ENCODE peak calls at places on chromosomes 13 and 19, in eight cellular contexts. Z is tibial artery; Y is stimulated activated naive CD8-positive, alpha-beta T cell treated with anti-CD3 and anti-CD28 coated beads, Interleukin-15, amount 100 ng/mL, for 72 hours; P is RWPE1; H is iris pigment epithelial cell; C is heart right ventricle; B is osteocyte; G is immature natural killer cell. W is an unnamed sample.
A peak's percentile ranks its signal among the peaks of the same experiment; 100 is the strongest.

GRCh38 chr13:23710366-23710765 is 140.2 kb downstream of the TNFRSF19 start:
- DNase-seq in P (no peak), H (no peak), B (no peak), Z (no peak), Y (no peak), G (no peak), C (no peak), W (no peak)

GRCh38 chr13:87274209-87274819 is 396.9 kb upstream of the SLITRK5 start:
- DNase-seq in Y (peak; percentile 12), P (peak; percentile 19), B (no peak), C (peak; percentile 15), G (no peak), Z (no peak), H (peak; percentile 28), W (peak; percentile 89)

GRCh38 chr19:50371914-50372475 is 4.3 kb upstream of the NR1H2 start:
- DNase-seq in G (no peak), P (no peak), Y (no peak), Z (no peak), B (no peak), H (peak; percentile 75), C (no peak), W (no peak)

GRCh38 chr19:38647966-38648788 is 728 bp downstream of the ACTN4 start:
- DNase-seq in P (no peak), G (no peak), C (no peak), Z (no peak), H (no peak), B (no peak), Y (no peak), W (peak; percentile 60)

GRCh38 chr19:41264581-41265375 is 606 bp downstream of the HNRNPUL1 start:
- DNase-seq in C (peak; percentile 61), H (peak; percentile 34), Y (no peak), B (no peak), G (peak; percentile 49), P (peak; percentile 52), Z (peak; percentile 38), W (peak; percentile 74)

GRCh38 chr13:55615080-55615479 is 1525.6 kb upstream of the PRR20A start:
- DNase-seq in G (no peak), H (no peak), P (no peak), Z (no peak), B (no peak), Y (no peak), C (no peak), W (no peak)

GRCh38 chr19:22784051-22784450 is at the start of gene ZNF99:
- DNase-seq in C (peak; percentile 87), Y (no peak), Z (peak; percentile 51), H (peak; percentile 0), G (peak; percentile 28), P (no peak), B (no peak), W (peak; percentile 30)

GRCh38 chr19:16325671-16326400 is 1.2 kb downstream of the KLF2 start:
- DNase-seq in H (no peak), B (no peak), G (peak; percentile 75), Y (peak; percentile 23), P (no peak), Z (no peak), C (no peak), W (peak; percentile 84)

GRCh38 chr13:42990147-42990990 is 1.7 kb downstream of the EPSTI1 start:
- DNase-seq in B (no peak), G (no peak), P (no peak), C (no peak), Y (no peak), Z (no peak), H (peak; percentile 76), W (peak; percentile 63)

GRCh38 chr13:105465251-105465650 is 1070.2 kb downstream of the EFNB2 start:
- DNase-seq in Z (no peak), G (no peak), P (peak; percentile 8), C (no peak), Y (no peak), B (no peak), H (no peak), W (no peak)

GRCh38 chr13:25494708-25495411 is 123.1 kb downstream of the ATP8A2 start:
- DNase-seq in P (no peak), Y (no peak), H (no peak), C (no peak), B (no peak), G (no peak), Z (no peak), W (peak; percentile 55)

GRCh38 chr13:60260440-60260839 is 96.7 kb upstream of the DIAPH3 start:
- DNase-seq in C (no peak), B (no peak), P (no peak), G (no peak), H (no peak), Y (no peak), Z (no peak), W (peak; percentile 51)

GRCh38 chr19:47280183-47280797 is 5.6 kb downstream of the INAFM1 start:
- DNase-seq in B (no peak), H (no peak), Z (no peak), P (no peak), G (no peak), Y (peak; percentile 58), C (no peak), W (peak; percentile 67)

GRCh38 chr13:27953671-27954405 is 15.3 kb downstream of the CDX2 start:
- DNase-seq in G (peak; percentile 54), C (peak; percentile 47), H (peak; percentile 63), Z (peak; percentile 49), P (peak; percentile 64), Y (peak; percentile 79), B (peak; percentile 92), W (peak; percentile 85)

GRCh38 chr13:102707465-102707864 is 12.6 kb upstream of the METTL21C start:
- DNase-seq in G (no peak), Y (no peak), B (no peak), H (peak; percentile 88), C (no peak), P (peak; percentile 85), Z (no peak), W (peak; percentile 17)

GRCh38 chr13:31038834-31039552 is 106.5 kb downstream of the TEX26 start:
- DNase-seq in C (no peak), Z (no peak), Y (peak; percentile 21), G (peak; percentile 7), P (no peak), B (peak; percentile 36), H (peak; percentile 64), W (no peak)

GRCh38 chr19:17807731-17808316 is 12.9 kb downstream of the B3GNT3 start:
- DNase-seq in H (no peak), B (no peak), P (no peak), Z (no peak), G (no peak), Y (no peak), C (no peak), W (no peak)

GRCh38 chr13:26075498-26075897 is 23.7 kb upstream of the SHISA2 start:
- DNase-seq in H (no peak), Z (no peak), B (no peak), C (no peak), Y (no peak), G (no peak), P (no peak), W (peak; percentile 35)

GRCh38 chr19:10694706-10695105 is 6.5 kb upstream of the QTRT1 start:
- DNase-seq in H (no peak), Y (no peak), Z (no peak), B (no peak), C (no peak), P (no peak), G (no peak), W (peak; percentile 49)

GRCh38 chr13:44904982-44905381 is 84.3 kb downstream of the NUFIP1 start:
- DNase-seq in B (peak; percentile 86), Z (peak; percentile 52), G (no peak), H (peak; percentile 99), Y (no peak), P (peak; percentile 57), C (peak; percentile 13), W (no peak)

GRCh38 chr19:18204394-18205179 is 745 bp upstream of the RAB3A start:
- DNase-seq in G (peak; percentile 22), H (no peak), C (peak; percentile 80), B (no peak), Y (no peak), Z (peak; percentile 67), P (peak; percentile 73), W (peak; percentile 97)